ENCODE peak calls at places on chromosomes 12 and 14, in six cellular contexts. M is CD4-positive, CD25-positive, alpha-beta regulatory T cell; U is A549; Q is PC-3; I is fibroblast of gingiva; S is heart right ventricle. O is an unnamed sample.

GRCh38 chr14:76277586-76278130 is 98.3 kb upstream of the ESRRB start:
- DNase-seq in S (no peak), U (no peak), I (no peak), Q (no peak), M (no peak), O (no peak)

GRCh38 chr14:101010293-101010692 is 106.8 kb upstream of the RTL1 start:
- DNase-seq in U (no peak), Q (no peak), S (no peak), M (no peak), I (no peak), O (no peak)

GRCh38 chr12:70543444-70543843 is 93.8 kb downstream of the PTPRB start:
- DNase-seq in Q (peak; percentile 93), S (peak; percentile 13), U (peak; percentile 62), I (peak; percentile 77), M (no peak), O (peak; percentile 77)

GRCh38 chr12:124730455-124730932 is 133.2 kb downstream of the SCARB1 start:
- DNase-seq in S (peak; percentile 59), Q (peak; percentile 68), M (no peak), I (no peak), U (peak; percentile 73), O (peak; percentile 67)

GRCh38 chr12:77893918-77894317 is 63.2 kb downstream of the NAV3 start:
- DNase-seq in M (no peak), Q (peak; percentile 39), U (peak; percentile 86), S (no peak), I (peak; percentile 1), O (no peak)

GRCh38 chr14:95321201-95321600 is 1.5 kb upstream of the CLMN start:
- DNase-seq in S (no peak), M (no peak), I (no peak), Q (no peak), U (no peak), O (no peak)

GRCh38 chr12:132657004-132657727 is 30.0 kb downstream of the POLE start:
- DNase-seq in M (no peak), U (no peak), S (no peak), Q (no peak), I (no peak), O (no peak)

GRCh38 chr12:62123721-62124203 is 136.4 kb upstream of the USP15 start:
- DNase-seq in M (peak; percentile 4), Q (peak; percentile 57), U (peak; percentile 72), I (peak; percentile 38), S (peak; percentile 4), O (peak; percentile 74)

GRCh38 chr14:81562818-81563217 is 29.2 kb upstream of the SEL1L start:
- DNase-seq in I (no peak), U (no peak), Q (no peak), M (no peak), S (no peak), O (no peak)

GRCh38 chr14:74444866-74445265 is 18.9 kb upstream of the SYNDIG1L start:
- DNase-seq in Q (no peak), I (no peak), U (no peak), M (no peak), S (no peak), O (no peak)

GRCh38 chr14:76647699-76648298 is 113.5 kb upstream of the VASH1 start:
- DNase-seq in Q (peak; percentile 71), M (no peak), S (no peak), I (peak; percentile 36), U (peak; percentile 71), O (peak; percentile 73)

GRCh38 chr12:52645982-52646381 is 6.0 kb downstream of the KRT2 start:
- DNase-seq in I (no peak), U (no peak), Q (no peak), M (no peak), S (no peak), O (no peak)

GRCh38 chr14:91728616-91729183 is 3.2 kb downstream of the CATSPERB start:
- DNase-seq in S (no peak), M (no peak), I (peak; percentile 69), Q (no peak), U (no peak), O (no peak)

O was measured in adipocyte.